ENCODE peak calls at places on chromosomes 7 and 10, in nine cellular contexts. One of them, this sample, is unnamed.

GRCh38 chr10:125034671-125035070 is 92.7 kb downstream of the ZRANB1 start:
- DNase-seq in CD4-positive, alpha-beta T cell: no peak
- DNase-seq in stomach: no peak
- DNase-seq in left lung: no peak
- DNase-seq in adipocyte: peak; percentile 62
- DNase-seq in heart right ventricle: no peak
- DNase-seq in mammary epithelial cell: no peak
- DNase-seq in pancreas: no peak
- DNase-seq in AG04450: no peak
- DNase-seq in this sample: peak; percentile 35

GRCh38 chr7:48182736-48183369 is 11.6 kb downstream of the ABCA13 start:
- DNase-seq in CD4-positive, alpha-beta T cell: no peak
- DNase-seq in stomach: no peak
- DNase-seq in left lung: no peak
- DNase-seq in adipocyte: peak; percentile 71
- DNase-seq in heart right ventricle: no peak
- DNase-seq in mammary epithelial cell: peak; percentile 63
- DNase-seq in pancreas: no peak
- DNase-seq in AG04450: peak; percentile 23
- DNase-seq in this sample: no peak

GRCh38 chr10:90885176-90885575 is 13.4 kb downstream of the RPP30 start:
- DNase-seq in CD4-positive, alpha-beta T cell: no peak
- DNase-seq in stomach: no peak
- DNase-seq in left lung: no peak
- DNase-seq in adipocyte: peak; percentile 88
- DNase-seq in heart right ventricle: no peak
- DNase-seq in mammary epithelial cell: peak; percentile 27
- DNase-seq in pancreas: no peak
- DNase-seq in AG04450: peak; percentile 36
- DNase-seq in this sample: no peak

GRCh38 chr7:66837007-66837406 is 84.0 kb upstream of the TMEM248 start:
- DNase-seq in CD4-positive, alpha-beta T cell: no peak
- DNase-seq in stomach: peak; percentile 46
- DNase-seq in left lung: no peak
- DNase-seq in adipocyte: no peak
- DNase-seq in heart right ventricle: no peak
- DNase-seq in mammary epithelial cell: peak; percentile 21
- DNase-seq in pancreas: no peak
- DNase-seq in AG04450: no peak
- DNase-seq in this sample: peak; percentile 50

GRCh38 chr10:51137741-51138529 is 63.6 kb downstream of the PRKG1 start:
- DNase-seq in CD4-positive, alpha-beta T cell: no peak
- DNase-seq in stomach: no peak
- DNase-seq in left lung: no peak
- DNase-seq in adipocyte: peak; percentile 35
- DNase-seq in heart right ventricle: no peak
- DNase-seq in mammary epithelial cell: peak; percentile 50
- DNase-seq in pancreas: no peak
- DNase-seq in AG04450: no peak
- DNase-seq in this sample: no peak

GRCh38 chr7:81333004-81333403 is 414.2 kb upstream of the SEMA3C start:
- DNase-seq in CD4-positive, alpha-beta T cell: no peak
- DNase-seq in stomach: no peak
- DNase-seq in left lung: no peak
- DNase-seq in adipocyte: peak; percentile 51
- DNase-seq in heart right ventricle: no peak
- DNase-seq in mammary epithelial cell: peak; percentile 68
- DNase-seq in pancreas: no peak
- DNase-seq in AG04450: peak; percentile 16
- DNase-seq in this sample: no peak

GRCh38 chr10:76012928-76013327 is 581.5 kb downstream of the LRMDA start:
- DNase-seq in CD4-positive, alpha-beta T cell: no peak
- DNase-seq in stomach: no peak
- DNase-seq in left lung: no peak
- DNase-seq in adipocyte: no peak
- DNase-seq in heart right ventricle: no peak
- DNase-seq in mammary epithelial cell: no peak
- DNase-seq in pancreas: no peak
- DNase-seq in AG04450: no peak
- DNase-seq in this sample: no peak

GRCh38 chr10:89644691-89644966 is 413 bp downstream of the PANK1 start:
- DNase-seq in CD4-positive, alpha-beta T cell: no peak
- DNase-seq in stomach: no peak
- DNase-seq in left lung: peak; percentile 87
- DNase-seq in adipocyte: no peak
- DNase-seq in heart right ventricle: no peak
- DNase-seq in mammary epithelial cell: no peak
- DNase-seq in pancreas: no peak
- DNase-seq in AG04450: no peak
- DNase-seq in this sample: no peak

GRCh38 chr7:16719699-16720098 is 33.9 kb upstream of the TSPAN13 start:
- DNase-seq in CD4-positive, alpha-beta T cell: no peak
- DNase-seq in stomach: no peak
- DNase-seq in left lung: no peak
- DNase-seq in adipocyte: no peak
- DNase-seq in heart right ventricle: no peak
- DNase-seq in mammary epithelial cell: no peak
- DNase-seq in pancreas: no peak
- DNase-seq in AG04450: no peak
- DNase-seq in this sample: no peak

GRCh38 chr10:100890696-100891271 is 22.0 kb upstream of the SLF2 start:
- DNase-seq in CD4-positive, alpha-beta T cell: no peak
- DNase-seq in stomach: no peak
- DNase-seq in left lung: no peak
- DNase-seq in adipocyte: peak; percentile 95
- DNase-seq in heart right ventricle: no peak
- DNase-seq in mammary epithelial cell: peak; percentile 80
- DNase-seq in pancreas: no peak
- DNase-seq in AG04450: peak; percentile 91
- DNase-seq in this sample: no peak

DNA sequence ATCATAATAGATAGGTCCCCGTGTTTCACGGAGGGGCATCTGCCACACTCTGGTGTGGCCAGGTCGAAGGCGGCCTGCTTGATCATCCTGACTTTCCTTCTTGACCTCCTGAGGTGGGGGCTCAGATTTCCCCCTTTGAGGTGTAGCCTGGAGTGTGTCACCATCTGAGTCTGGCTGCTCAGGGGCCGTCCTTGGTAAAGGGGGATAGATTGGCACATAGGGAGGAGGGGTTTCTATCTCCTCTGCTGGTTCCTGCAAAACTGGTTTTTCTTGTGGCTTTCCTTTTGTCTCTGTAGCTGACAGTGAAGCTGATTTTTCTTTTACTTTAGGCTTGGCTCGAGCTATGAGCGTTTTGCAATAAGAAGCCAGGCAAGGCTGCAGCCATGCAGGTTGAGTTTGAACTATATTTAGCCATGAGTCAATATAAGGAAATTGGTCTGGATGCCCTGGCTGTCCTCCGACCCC is 7.1 kb upstream of the ZNF117 start:
- DNase-seq in CD4-positive, alpha-beta T cell: no peak
- DNase-seq in stomach: peak; percentile 75
- DNase-seq in left lung: no peak
- DNase-seq in adipocyte: peak; percentile 45
- DNase-seq in heart right ventricle: no peak
- DNase-seq in mammary epithelial cell: peak; percentile 80
- DNase-seq in pancreas: peak; percentile 17
- DNase-seq in AG04450: no peak
- DNase-seq in this sample: no peak
- H3K9me3 ChIP-seq in CD4-positive, alpha-beta T cell: peaks cover 75% of the 10 kb centered on the region
- H3K9me3 ChIP-seq in stomach: peaks cover 10% of the 10 kb centered on the region
- H3K9me3 ChIP-seq in left lung: peaks cover 68% of the 10 kb centered on the region
- H3K9me3 ChIP-seq in adipocyte: peaks cover 4% of the 10 kb centered on the region
- H3K9me3 ChIP-seq in heart right ventricle: no peaks in the 10 kb centered on the region
- H3K9me3 ChIP-seq in mammary epithelial cell: peaks cover 53% of the 10 kb centered on the region
- H3K9me3 ChIP-seq in pancreas: no peaks in the 10 kb centered on the region
- H3K9me3 ChIP-seq in AG04450: peaks cover 67% of the 10 kb centered on the region
- H3K9me3 ChIP-seq in this sample: peaks cover 40% of the 10 kb centered on the region

DNA sequence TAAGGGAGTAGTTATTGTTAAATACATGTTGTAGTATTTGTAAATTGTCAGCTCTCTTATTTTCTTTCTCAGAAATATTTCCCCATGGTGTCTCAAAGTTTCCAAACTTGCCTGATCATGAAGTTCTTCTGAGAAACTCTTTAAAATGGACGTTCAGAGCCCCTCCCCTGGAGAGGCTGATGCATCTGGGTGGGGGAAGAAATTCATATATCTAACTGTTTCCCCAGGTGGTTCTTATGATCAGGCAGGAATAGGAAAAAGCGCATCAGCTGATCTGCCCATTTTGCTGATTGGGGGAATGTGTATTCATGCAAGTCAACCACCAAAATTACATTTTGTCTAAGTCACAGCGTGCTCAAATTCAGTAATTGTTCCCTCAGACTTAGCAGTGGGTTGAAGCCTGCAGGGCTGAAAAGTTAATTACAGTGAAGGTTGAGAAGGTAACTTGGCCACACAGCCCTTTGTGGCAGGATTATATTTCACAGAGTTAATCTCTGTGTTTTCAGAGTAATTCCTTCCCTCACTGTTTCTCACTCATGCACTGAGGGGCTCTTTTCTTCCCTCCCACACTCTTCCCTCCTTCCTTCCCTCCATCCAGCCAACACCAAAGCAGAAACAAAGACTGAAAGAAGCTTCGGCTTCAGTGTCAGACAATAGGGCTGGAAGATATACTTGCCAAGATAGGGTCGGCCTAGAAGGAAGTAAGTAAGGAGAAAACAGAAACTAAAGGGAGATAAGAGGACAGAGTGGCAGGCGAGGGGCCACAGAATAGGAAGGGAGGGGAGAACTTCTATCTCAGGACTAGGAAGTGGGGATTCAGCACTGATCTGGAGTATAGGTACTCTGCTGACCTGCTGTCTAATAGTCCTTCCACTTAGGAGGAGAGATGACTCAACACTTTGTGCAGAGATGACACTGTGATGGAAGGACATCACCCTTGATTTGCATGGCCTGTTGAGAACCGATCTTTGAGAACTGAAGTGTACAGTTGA is 50.5 kb upstream of the STARD3NL start:
- DNase-seq in CD4-positive, alpha-beta T cell: no peak
- DNase-seq in stomach: no peak
- DNase-seq in left lung: no peak
- DNase-seq in adipocyte: no peak
- DNase-seq in heart right ventricle: no peak
- DNase-seq in mammary epithelial cell: no peak
- DNase-seq in pancreas: no peak
- DNase-seq in AG04450: no peak
- DNase-seq in this sample: no peak
- H3K9me3 ChIP-seq in CD4-positive, alpha-beta T cell: no peaks in the 10 kb centered on the region
- H3K9me3 ChIP-seq in stomach: no peaks in the 10 kb centered on the region
- H3K9me3 ChIP-seq in left lung: peaks cover under 1% of the 10 kb centered on the region
- H3K9me3 ChIP-seq in adipocyte: peaks cover under 1% of the 10 kb centered on the region
- H3K9me3 ChIP-seq in heart right ventricle: no peaks in the 10 kb centered on the region
- H3K9me3 ChIP-seq in mammary epithelial cell: no peaks in the 10 kb centered on the region
- H3K9me3 ChIP-seq in pancreas: no peaks in the 10 kb centered on the region
- H3K9me3 ChIP-seq in AG04450: no peaks in the 10 kb centered on the region
- H3K9me3 ChIP-seq in this sample: no peaks in the 10 kb centered on the region

GRCh38 chr7:65276822-65277221 is 96.8 kb upstream of the ZNF92 start:
- DNase-seq in CD4-positive, alpha-beta T cell: no peak
- DNase-seq in stomach: no peak
- DNase-seq in left lung: no peak
- DNase-seq in adipocyte: no peak
- DNase-seq in heart right ventricle: no peak
- DNase-seq in mammary epithelial cell: no peak
- DNase-seq in pancreas: no peak
- DNase-seq in AG04450: no peak
- DNase-seq in this sample: no peak
- H3K9me3 ChIP-seq in CD4-positive, alpha-beta T cell: peaks cover 10% of the 10 kb centered on the region
- H3K9me3 ChIP-seq in stomach: peaks cover 19% of the 10 kb centered on the region
- H3K9me3 ChIP-seq in left lung: peaks cover 15% of the 10 kb centered on the region
- H3K9me3 ChIP-seq in adipocyte: peaks cover 20% of the 10 kb centered on the region
- H3K9me3 ChIP-seq in heart right ventricle: peaks cover 5% of the 10 kb centered on the region
- H3K9me3 ChIP-seq in mammary epithelial cell: peaks cover 2% of the 10 kb centered on the region
- H3K9me3 ChIP-seq in pancreas: no peaks in the 10 kb centered on the region
- H3K9me3 ChIP-seq in AG04450: no peaks in the 10 kb centered on the region
- H3K9me3 ChIP-seq in this sample: no peaks in the 10 kb centered on the region

GRCh38 chr7:152424348-152425108 is 11.3 kb downstream of the KMT2C start:
- DNase-seq in CD4-positive, alpha-beta T cell: no peak
- DNase-seq in stomach: no peak
- DNase-seq in left lung: no peak
- DNase-seq in adipocyte: no peak
- DNase-seq in heart right ventricle: no peak
- DNase-seq in mammary epithelial cell: peak; percentile 56
- DNase-seq in pancreas: no peak
- DNase-seq in AG04450: no peak
- DNase-seq in this sample: no peak
- H3K9me3 ChIP-seq in CD4-positive, alpha-beta T cell: peaks cover 10% of the 10 kb centered on the region
- H3K9me3 ChIP-seq in stomach: peaks cover 4% of the 10 kb centered on the region
- H3K9me3 ChIP-seq in left lung: peaks cover 6% of the 10 kb centered on the region
- H3K9me3 ChIP-seq in adipocyte: no peaks in the 10 kb centered on the region
- H3K9me3 ChIP-seq in heart right ventricle: no peaks in the 10 kb centered on the region
- H3K9me3 ChIP-seq in mammary epithelial cell: no peaks in the 10 kb centered on the region
- H3K9me3 ChIP-seq in pancreas: no peaks in the 10 kb centered on the region
- H3K9me3 ChIP-seq in AG04450: peaks cover 18% of the 10 kb centered on the region
- H3K9me3 ChIP-seq in this sample: peaks cover 18% of the 10 kb centered on the region

DNA sequence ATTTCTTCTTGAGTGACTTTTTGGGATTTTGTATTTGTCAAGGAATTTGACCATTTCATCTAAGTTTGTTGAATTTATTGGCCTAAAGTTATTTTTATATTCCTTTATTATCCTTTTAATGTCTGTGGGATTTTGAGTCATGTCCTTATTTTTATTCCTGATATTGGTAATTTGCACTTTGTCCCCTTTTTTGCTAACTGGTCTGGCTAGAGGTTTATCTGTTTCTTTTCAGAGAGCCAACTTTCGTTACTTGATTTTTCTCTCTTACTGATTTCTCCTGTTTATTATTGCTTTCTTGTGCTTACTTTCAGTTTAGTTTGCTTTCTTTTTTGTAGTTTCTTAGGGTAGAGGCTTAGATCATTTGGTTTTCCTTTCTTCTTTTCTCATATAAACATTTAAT is 14.6 kb downstream of the MGMT start:
- DNase-seq in CD4-positive, alpha-beta T cell: no peak
- DNase-seq in stomach: no peak
- DNase-seq in left lung: no peak
- DNase-seq in adipocyte: no peak
- DNase-seq in heart right ventricle: no peak
- DNase-seq in mammary epithelial cell: no peak
- DNase-seq in pancreas: no peak
- DNase-seq in AG04450: no peak
- DNase-seq in this sample: no peak
- H3K9me3 ChIP-seq in CD4-positive, alpha-beta T cell: peaks cover 43% of the 10 kb centered on the region
- H3K9me3 ChIP-seq in stomach: peaks cover 26% of the 10 kb centered on the region
- H3K9me3 ChIP-seq in left lung: peaks cover 56% of the 10 kb centered on the region
- H3K9me3 ChIP-seq in adipocyte: peaks cover 46% of the 10 kb centered on the region
- H3K9me3 ChIP-seq in heart right ventricle: peaks cover 36% of the 10 kb centered on the region
- H3K9me3 ChIP-seq in mammary epithelial cell: peaks cover 10% of the 10 kb centered on the region
- H3K9me3 ChIP-seq in pancreas: no peaks in the 10 kb centered on the region
- H3K9me3 ChIP-seq in AG04450: peaks cover 18% of the 10 kb centered on the region
- H3K9me3 ChIP-seq in this sample: peaks cover 35% of the 10 kb centered on the region

This sample was measured in lower lobe of right lung.